ENCODE peak calls at places on chromosomes 11 and 22, in four cellular contexts. H is stomach, Y is suprapubic skin, L is transverse colon. I is an unnamed sample.

GRCh38 chr22:20249797-20250354 is 18.2 kb downstream of the RTN4R start:
- DNase-seq in H (no peak), Y (no peak), L (no peak), I (peak; percentile 78)

GRCh38 chr11:29129850-29130249 is 887.0 kb downstream of the KCNA4 start:
- DNase-seq in H (no peak), Y (no peak), L (no peak), I (no peak)

GRCh38 chr11:14417186-14417585 is 58.2 kb upstream of the RRAS2 start:
- DNase-seq in H (no peak), Y (no peak), L (no peak), I (no peak)

GRCh38 chr22:34055525-34056200 is 135.4 kb upstream of the LARGE1 start:
- DNase-seq in H (peak; percentile 28), Y (no peak), L (no peak), I (no peak)

GRCh38 chr11:69918938-69919650 is 99.9 kb upstream of the FGF3 start:
- DNase-seq in H (peak; percentile 79), Y (peak; percentile 61), L (peak; percentile 70), I (peak; percentile 86)

GRCh38 chr22:40525250-40525884 is 111.2 kb downstream of the MRTFA start:
- DNase-seq in H (peak; percentile 48), Y (no peak), L (peak; percentile 51), I (no peak)

GRCh38 chr11:86954288-86955110 is 696 bp downstream of the FZD4 start:
- DNase-seq in H (no peak), Y (no peak), L (peak; percentile 14), I (peak; percentile 72)

GRCh38 chr11:87743002-87743401 is 432.2 kb downstream of the RAB38 start:
- DNase-seq in H (no peak), Y (no peak), L (no peak), I (no peak)

GRCh38 chr11:35614949-35615569 is 3.2 kb upstream of the FJX1 start:
- DNase-seq in H (no peak), Y (no peak), L (no peak), I (no peak)

GRCh38 chr22:35312198-35313059 is 12.7 kb downstream of the TOM1 start:
- DNase-seq in H (no peak), Y (peak; percentile 71), L (peak; percentile 67), I (peak; percentile 52)

GRCh38 chr11:57240757-57241156 is 3.7 kb upstream of the APLNR start:
- DNase-seq in H (no peak), Y (no peak), L (no peak), I (no peak)

GRCh38 chr11:66172146-66172545 is 96.3 kb upstream of the RAB1B start:
- DNase-seq in H (no peak), Y (no peak), L (no peak), I (no peak)

DNA sequence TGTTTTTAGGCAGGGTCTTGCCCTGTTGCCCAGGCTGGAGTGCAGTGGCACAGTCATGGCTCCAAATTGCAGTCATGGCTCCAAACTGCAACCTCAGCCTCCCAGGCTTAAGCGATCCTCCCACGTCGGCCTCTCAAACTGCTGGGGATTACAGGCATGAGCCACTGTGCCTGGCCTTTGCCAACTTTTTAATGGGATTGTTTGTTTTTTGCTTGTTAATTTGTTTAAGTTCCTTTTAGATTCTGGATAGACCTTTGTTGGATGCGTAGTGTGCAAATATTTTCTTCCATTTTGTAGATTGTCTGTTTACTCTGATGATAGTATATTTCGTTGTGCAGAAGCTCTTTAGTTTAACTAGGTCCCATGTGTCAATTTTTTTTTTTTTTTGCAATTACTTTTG is 10.0 kb upstream of the SCGB1D1 start:
- DNase-seq in H (no peak), Y (no peak), L (no peak), I (no peak)
- TF ChIP-seq POLR2AphosphoS5 in H (no peak), Y (no peak), L (no peak), I (no peak)

DNA sequence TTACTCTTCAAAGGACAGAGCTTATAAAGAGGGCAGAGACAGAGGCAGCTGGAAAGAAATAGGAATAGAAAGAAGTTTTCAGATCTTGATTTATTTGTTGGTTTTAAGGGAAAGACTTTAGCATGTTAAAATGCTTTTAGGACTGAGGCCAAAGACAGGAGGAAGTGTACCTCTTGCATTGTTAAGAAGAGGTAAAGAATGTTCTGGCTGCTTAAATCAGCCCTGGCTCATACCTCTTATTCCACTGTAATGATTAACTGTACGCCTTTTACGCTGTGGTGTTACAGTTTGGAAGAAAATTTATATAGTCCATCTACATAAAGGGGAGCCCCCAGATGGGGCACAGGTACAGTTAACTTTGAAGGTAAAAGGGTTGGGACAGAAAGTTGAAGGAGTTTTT is 10.1 kb upstream of the MPZL2 start:
- DNase-seq in H (no peak), Y (no peak), L (no peak), I (no peak)
- H3K27ac ChIP-seq in H (peak overlapping the region; percentile 86), Y (no peak overlapping the region), L (peak overlapping the region; percentile 13), I (peak overlapping the region; percentile 14)

DNA sequence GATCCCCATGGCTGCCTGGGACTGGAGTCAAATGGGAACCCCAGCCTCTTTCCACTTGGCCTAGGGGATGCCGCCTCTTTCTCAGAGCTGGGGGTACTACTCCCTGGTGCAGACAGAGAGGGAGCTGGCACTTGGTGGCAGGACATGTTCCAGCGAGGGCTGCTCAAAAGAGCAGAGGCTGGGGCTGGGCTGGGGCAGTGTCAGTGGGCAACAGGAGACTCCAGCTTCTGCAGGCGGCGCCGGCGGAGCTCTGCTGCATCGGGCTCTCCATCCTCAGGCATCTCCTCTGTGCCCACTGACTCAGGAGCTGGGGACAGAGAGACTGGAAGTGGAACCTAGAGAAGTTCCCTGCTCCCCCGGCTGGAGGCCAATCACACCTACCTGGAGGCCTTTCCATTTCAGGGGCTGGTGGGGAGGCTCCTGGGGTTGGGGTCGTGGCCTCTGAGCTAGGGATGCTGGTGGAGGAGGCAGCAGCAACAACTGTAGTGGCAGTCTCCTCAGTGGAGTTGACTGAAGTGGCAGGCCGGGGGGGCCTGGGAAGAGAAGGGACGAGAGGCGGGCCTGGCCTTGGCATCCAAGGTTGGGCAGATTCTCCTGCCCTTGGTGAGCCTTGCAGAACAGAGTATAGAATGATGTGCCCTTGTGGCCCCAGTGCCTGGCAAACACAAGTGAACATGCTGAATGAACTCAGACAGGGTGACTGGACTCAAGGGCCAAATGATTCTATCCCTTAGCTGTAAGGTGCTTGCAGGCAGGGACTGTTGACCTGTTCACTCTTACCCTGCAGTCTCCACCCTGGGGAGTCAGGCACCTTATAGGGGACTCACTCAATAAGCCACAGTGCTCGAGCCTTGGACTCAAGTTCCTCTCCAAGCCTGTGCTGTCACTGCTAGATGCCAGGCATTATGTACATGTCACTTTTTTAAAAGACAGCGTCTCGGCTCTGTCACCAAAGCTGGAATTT is 5.9 kb downstream of the SYVN1 start:
- DNase-seq in H (no peak), Y (peak; percentile 55), L (no peak), I (peak; percentile 60)
- H3K36me3 ChIP-seq in H (peaks cover 90% of the 10 kb centered on the region), Y (peaks cover 80% of the 10 kb centered on the region), L (no peaks in the 10 kb centered on the region), I (peaks cover 91% of the 10 kb centered on the region)

DNA sequence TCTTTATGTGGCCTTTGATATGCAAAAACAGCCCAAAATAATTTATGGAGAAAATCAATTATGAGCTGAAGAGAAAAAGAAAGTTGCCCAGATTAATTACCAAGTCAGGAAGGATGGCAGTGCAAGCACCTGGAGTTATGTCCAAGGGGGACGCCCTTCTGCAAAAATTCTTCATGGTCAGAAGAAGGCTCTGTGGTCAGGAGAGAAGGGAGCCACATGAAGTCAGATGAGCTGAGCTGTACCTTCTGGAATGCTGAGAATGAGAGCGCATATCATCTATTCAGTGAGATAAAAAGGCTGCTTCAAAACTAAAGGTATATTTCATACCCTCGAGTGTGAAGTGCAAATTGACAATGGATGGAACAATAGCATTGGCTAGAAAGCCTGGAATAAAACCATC is 607.4 kb downstream of the NTM start:
- DNase-seq in H (no peak), Y (no peak), L (no peak), I (no peak)
- TF ChIP-seq POLR2AphosphoS5 in H (no peak), Y (no peak), L (no peak), I (no peak)

GRCh38 chr22:42908082-42908746 is 51.1 kb upstream of the ARFGAP3 start:
- DNase-seq in H (no peak), Y (no peak), L (no peak), I (no peak)
- H3K27ac ChIP-seq in H (peak overlapping the region; percentile 73), Y (peak overlapping the region; percentile 68), L (peak overlapping the region; percentile 66), I (peak overlapping the region; percentile 76)

DNA sequence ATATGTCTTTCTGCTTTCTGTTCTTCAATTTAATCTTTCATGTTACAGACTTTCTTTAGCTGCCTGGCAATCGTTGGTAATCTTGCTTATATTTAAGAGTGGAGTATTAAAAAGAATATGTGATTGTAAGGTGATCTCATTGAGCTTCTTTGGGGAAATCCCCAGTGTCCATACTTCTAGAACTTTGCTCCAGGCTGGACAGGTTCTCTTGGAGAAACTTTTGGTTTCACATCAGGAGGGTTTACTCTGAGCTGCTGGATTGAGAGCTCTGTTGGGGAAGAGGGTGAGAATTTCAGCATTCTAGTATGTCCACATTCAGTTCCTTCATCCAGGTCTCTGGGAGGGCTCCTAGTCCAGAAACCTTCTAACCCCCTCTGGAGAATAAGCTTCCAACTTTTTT is 16.1 kb downstream of the LRRC75B start:
- DNase-seq in H (no peak), Y (no peak), L (no peak), I (no peak)
- H3K36me3 ChIP-seq in H (peaks cover 56% of the 10 kb centered on the region), Y (peaks cover 31% of the 10 kb centered on the region), L (no peaks in the 10 kb centered on the region), I (peaks cover 54% of the 10 kb centered on the region)

DNA sequence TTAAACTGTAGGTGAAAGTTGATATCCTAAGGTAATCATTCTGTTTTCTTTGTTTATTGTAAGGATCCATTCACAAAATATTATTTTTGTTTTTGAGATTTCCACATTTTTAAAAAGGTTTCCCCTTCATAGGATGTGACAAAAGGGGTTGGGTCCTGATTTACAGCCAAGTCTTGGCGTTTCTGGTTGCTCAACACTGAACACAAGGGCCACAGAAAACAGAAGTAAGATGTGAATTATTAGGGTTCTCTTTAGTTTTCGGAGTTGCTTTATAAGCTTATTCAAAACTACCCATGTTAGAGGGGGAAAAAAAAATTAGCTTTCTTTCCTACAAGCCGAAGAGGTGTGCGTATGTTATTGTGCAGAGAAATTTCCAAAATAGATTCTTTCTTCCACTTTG is 30.0 kb upstream of the FLI1 start:
- DNase-seq in H (no peak), Y (no peak), L (no peak), I (no peak)
- TF ChIP-seq POLR2AphosphoS5 in H (no peak), Y (no peak), L (no peak), I (no peak)

GRCh38 chr22:24433001-24433867 is 5.8 kb downstream of the ADORA2A start:
- DNase-seq in H (no peak), Y (peak; percentile 55), L (no peak), I (peak; percentile 61)

GRCh38 chr22:24432059-24432853 is 4.9 kb downstream of the ADORA2A start:
- DNase-seq in H (peak; percentile 78), Y (peak; percentile 61), L (peak; percentile 71), I (peak; percentile 87)

GRCh38 chr22:24429411-24430365 is 2.3 kb downstream of the ADORA2A start:
- DNase-seq in H (peak; percentile 84), Y (peak; percentile 61), L (no peak), I (peak; percentile 86)

GRCh38 chr22:24430431-24431308 is 3.3 kb downstream of the ADORA2A start:
- DNase-seq in H (no peak), Y (peak; percentile 62), L (no peak), I (peak; percentile 64)

DNA sequence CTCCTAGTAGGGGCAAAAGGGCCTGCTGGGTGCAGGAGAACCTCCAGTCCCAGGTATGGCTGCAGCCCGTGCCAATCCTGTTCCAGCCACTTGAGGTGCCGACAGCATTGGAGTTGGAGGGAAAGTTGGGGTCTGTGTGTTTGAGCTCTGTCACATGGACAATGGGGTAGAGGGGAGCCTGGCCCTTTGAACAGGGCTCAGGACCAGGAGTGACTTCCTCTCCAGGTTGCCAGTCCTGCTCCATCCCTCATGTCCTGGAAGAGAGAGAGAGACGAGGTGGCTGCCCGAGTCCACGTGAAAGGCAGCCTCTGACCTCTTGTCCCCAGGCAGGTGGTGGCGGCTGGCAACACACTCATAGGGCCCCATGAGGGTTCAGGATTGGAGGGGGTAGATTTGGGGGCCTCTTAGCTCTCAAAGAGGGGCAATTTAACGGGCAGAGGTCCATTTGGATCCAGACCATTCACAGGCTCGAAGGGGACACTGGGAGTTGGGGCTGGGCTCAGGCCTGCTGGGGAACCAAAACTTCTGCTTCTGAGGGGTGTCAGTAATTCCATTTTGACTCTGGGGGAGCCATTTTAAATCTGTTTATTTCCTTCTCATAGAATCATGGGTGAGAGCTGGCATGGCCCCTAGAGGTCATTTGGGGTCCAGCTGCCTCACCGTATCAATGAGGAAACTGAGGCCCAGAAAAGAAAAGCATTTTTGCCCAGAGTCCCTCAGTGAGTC is 4.1 kb downstream of the ADORA2A start:
- DNase-seq in H (no peak), Y (peak; percentile 37), L (no peak), I (peak; percentile 50)
- H3K27ac ChIP-seq in H (peak overlapping the region; percentile 86), Y (no peak overlapping the region), L (no peak overlapping the region), I (no peak overlapping the region)

I was measured in sigmoid colon.